ENCODE peak calls at places on chromosomes 7 and 10, in nine cellular contexts. One of them, this sample, is unnamed.

GRCh38 chr7:19852192-19852591 is 78.8 kb upstream of the TMEM196 start:
- DNase-seq in HuH-7.5: no peak
- DNase-seq in GDM1: no peak
- DNase-seq in pancreas: no peak
- DNase-seq in NCI-H2081: no peak
- DNase-seq in ecto neural progenitor cell: no peak
- DNase-seq in NCI-H1694: no peak
- DNase-seq in Panc1: no peak
- DNase-seq in ELR: no peak
- DNase-seq in this sample: no peak

GRCh38 chr10:31698169-31698890 is 230.3 kb downstream of the ARHGAP12 start:
- DNase-seq in ecto neural progenitor cell: no peak
- DNase-seq in NCI-H1694: no peak
- DNase-seq in Panc1: no peak
- DNase-seq in NCI-H2081: no peak
- DNase-seq in GDM1: no peak
- DNase-seq in HuH-7.5: no peak
- DNase-seq in ELR: peak; percentile 80
- DNase-seq in pancreas: no peak
- DNase-seq in this sample: no peak

GRCh38 chr10:89342219-89342966 is 14.6 kb downstream of the IFIT3 start:
- DNase-seq in pancreas: no peak
- DNase-seq in HuH-7.5: no peak
- DNase-seq in Panc1: no peak
- DNase-seq in ecto neural progenitor cell: no peak
- DNase-seq in ELR: peak; percentile 71
- DNase-seq in NCI-H2081: no peak
- DNase-seq in NCI-H1694: no peak
- DNase-seq in GDM1: no peak
- DNase-seq in this sample: peak; percentile 88

GRCh38 chr7:140659727-140660396 is 12.9 kb upstream of the ADCK2 start:
- DNase-seq in HuH-7.5: no peak
- DNase-seq in ecto neural progenitor cell: no peak
- DNase-seq in GDM1: no peak
- DNase-seq in pancreas: no peak
- DNase-seq in NCI-H1694: no peak
- DNase-seq in Panc1: no peak
- DNase-seq in ELR: peak; percentile 32
- DNase-seq in NCI-H2081: no peak
- DNase-seq in this sample: no peak

GRCh38 chr10:132707776-132708171 is 78.2 kb downstream of the NKX6-2 start:
- DNase-seq in NCI-H1694: no peak
- DNase-seq in ELR: no peak
- DNase-seq in Panc1: no peak
- DNase-seq in NCI-H2081: no peak
- DNase-seq in HuH-7.5: no peak
- DNase-seq in ecto neural progenitor cell: no peak
- DNase-seq in pancreas: no peak
- DNase-seq in GDM1: no peak
- DNase-seq in this sample: no peak

GRCh38 chr7:28406192-28406591 is 6.1 kb upstream of the CREB5 start:
- DNase-seq in NCI-H2081: no peak
- DNase-seq in GDM1: no peak
- DNase-seq in ELR: no peak
- DNase-seq in Panc1: no peak
- DNase-seq in ecto neural progenitor cell: no peak
- DNase-seq in pancreas: no peak
- DNase-seq in NCI-H1694: no peak
- DNase-seq in HuH-7.5: no peak
- DNase-seq in this sample: no peak

GRCh38 chr7:134899729-134900128 is 86.6 kb upstream of the AGBL3 start:
- DNase-seq in ELR: peak; percentile 74
- DNase-seq in pancreas: no peak
- DNase-seq in NCI-H2081: no peak
- DNase-seq in GDM1: no peak
- DNase-seq in ecto neural progenitor cell: no peak
- DNase-seq in NCI-H1694: no peak
- DNase-seq in Panc1: peak; percentile 52
- DNase-seq in HuH-7.5: no peak
- DNase-seq in this sample: peak; percentile 69

GRCh38 chr10:129511758-129512157 is 44.7 kb downstream of the MGMT start:
- DNase-seq in NCI-H2081: no peak
- DNase-seq in pancreas: no peak
- DNase-seq in ELR: no peak
- DNase-seq in NCI-H1694: no peak
- DNase-seq in GDM1: no peak
- DNase-seq in Panc1: no peak
- DNase-seq in HuH-7.5: no peak
- DNase-seq in ecto neural progenitor cell: no peak
- DNase-seq in this sample: no peak

GRCh38 chr10:123160311-123160980 is 6.2 kb downstream of the BUB3 start:
- DNase-seq in GDM1: no peak
- DNase-seq in ecto neural progenitor cell: no peak
- DNase-seq in HuH-7.5: no peak
- DNase-seq in pancreas: no peak
- DNase-seq in ELR: no peak
- DNase-seq in NCI-H1694: no peak
- DNase-seq in NCI-H2081: no peak
- DNase-seq in Panc1: no peak
- DNase-seq in this sample: no peak

GRCh38 chr7:48183370-48183743 is 12.1 kb downstream of the ABCA13 start:
- DNase-seq in pancreas: no peak
- DNase-seq in ecto neural progenitor cell: no peak
- DNase-seq in HuH-7.5: no peak
- DNase-seq in NCI-H2081: no peak
- DNase-seq in ELR: no peak
- DNase-seq in GDM1: no peak
- DNase-seq in NCI-H1694: no peak
- DNase-seq in Panc1: no peak
- DNase-seq in this sample: no peak

GRCh38 chr7:48365010-48365409 is 193.8 kb downstream of the ABCA13 start:
- DNase-seq in NCI-H2081: peak; percentile 7
- DNase-seq in HuH-7.5: no peak
- DNase-seq in Panc1: no peak
- DNase-seq in pancreas: no peak
- DNase-seq in ELR: peak; percentile 3
- DNase-seq in ecto neural progenitor cell: no peak
- DNase-seq in GDM1: no peak
- DNase-seq in NCI-H1694: no peak
- DNase-seq in this sample: peak; percentile 17